ENCODE peak calls at places on chromosomes 2 and 18, in four cellular contexts. R is fibroblast of gingiva, Y is head of caudate nucleus, Z is keratinocyte. U is an unnamed sample.

GRCh38 chr2:232387451-232388171 is 9.1 kb downstream of the ALPP start:
- DNase-seq in Y (no peak), R (no peak), Z (no peak), U (no peak)

GRCh38 chr18:69787825-69788547 is 159.7 kb downstream of the CD226 start:
- DNase-seq in R (peak; percentile 43), Y (no peak), Z (peak; percentile 25), U (no peak)

GRCh38 chr2:190221438-190221837 is 98.2 kb downstream of the HIBCH start:
- DNase-seq in R (no peak), Y (no peak), Z (no peak), U (no peak)

GRCh38 chr2:128776461-128776971 is 457.8 kb upstream of the HS6ST1 start:
- DNase-seq in Z (no peak), R (no peak), Y (no peak), U (no peak)

GRCh38 chr2:82275599-82275998 is 1971.0 kb upstream of the LRRTM1 start:
- DNase-seq in R (no peak), Z (no peak), Y (no peak), U (no peak)

GRCh38 chr2:166916987-166917386 is 28.7 kb downstream of the XIRP2 start:
- DNase-seq in R (no peak), Z (no peak), Y (no peak), U (no peak)

GRCh38 chr18:80023173-80023572 is 11.1 kb upstream of the RBFA start:
- DNase-seq in Z (no peak), Y (no peak), R (no peak), U (no peak)

GRCh38 chr2:43343573-43344304 is 117.3 kb upstream of the ZFP36L2 start:
- DNase-seq in Y (peak; percentile 50), Z (no peak), R (peak; percentile 74), U (peak; percentile 25)

GRCh38 chr2:191321861-191322662 is 76.9 kb downstream of the MYO1B start:
- DNase-seq in Y (peak; percentile 4), R (peak; percentile 22), Z (no peak), U (peak; percentile 18)

GRCh38 chr2:118763797-118764196 is 83.7 kb downstream of the EN1 start:
- DNase-seq in Z (no peak), R (peak; percentile 15), Y (no peak), U (no peak)

GRCh38 chr2:88828397-88829137 is 137.1 kb downstream of the RPIA start:
- DNase-seq in R (no peak), Z (no peak), Y (peak; percentile 18), U (no peak)

GRCh38 chr18:46915800-46916550 is 1.3 kb downstream of the PIAS2 start:
- DNase-seq in R (no peak), Z (no peak), Y (no peak), U (no peak)

GRCh38 chr18:54947115-54947514 is 12.1 kb downstream of the CCDC68 start:
- DNase-seq in R (no peak), Y (no peak), Z (no peak), U (no peak)

GRCh38 chr2:159897720-159898119 is 99.7 kb upstream of the CD302 start:
- DNase-seq in Y (no peak), R (no peak), Z (no peak), U (no peak)

GRCh38 chr18:49664086-49664890 is 102.4 kb downstream of the LIPG start:
- DNase-seq in Z (no peak), R (no peak), Y (no peak), U (no peak)

GRCh38 chr2:188022389-188022788 is 269.3 kb upstream of the GULP1 start:
- DNase-seq in Y (no peak), R (no peak), Z (no peak), U (no peak)

GRCh38 chr2:2620604-2621003 is 289.5 kb upstream of the MYT1L start:
- DNase-seq in R (no peak), Y (no peak), Z (no peak), U (no peak)

GRCh38 chr2:118911936-118912335 is 30.1 kb upstream of the MARCO start:
- DNase-seq in Z (no peak), Y (no peak), R (no peak), U (no peak)

GRCh38 chr2:109208071-109208950 is 79.3 kb downstream of the SH3RF3 start:
- DNase-seq in Z (no peak), R (peak; percentile 59), Y (no peak), U (no peak)

GRCh38 chr2:42872736-42873135 is 80.4 kb upstream of the HAAO start:
- DNase-seq in Z (no peak), R (peak; percentile 69), Y (no peak), U (no peak)